ENCODE peak calls at places on chromosomes 5 and 9, in six cellular contexts. One of them, this sample, is unnamed.

GRCh38 chr9:29209748-29210276 is 1636.5 kb upstream of the C9orf72 start:
- DNase-seq in tibial artery: no peak
- DNase-seq in NCI-H187: no peak
- DNase-seq in mesendoderm: no peak
- DNase-seq in NCI-H748 treated with DMSO at 0.1 percent for 48 hours: peak
- DNase-seq in choroid plexus epithelial cell: no peak
- DNase-seq in this sample: no peak

GRCh38 chr9:100437860-100438805 is 11.2 kb downstream of the MSANTD3 start:
- DNase-seq in choroid plexus epithelial cell: peak
- DNase-seq in NCI-H748 treated with DMSO at 0.1 percent for 48 hours: peak
- DNase-seq in NCI-H187: peak
- DNase-seq in tibial artery: peak
- DNase-seq in mesendoderm: peak
- DNase-seq in this sample: peak

GRCh38 chr9:22098636-22099332 is 89.7 kb upstream of the CDKN2B start:
- DNase-seq in NCI-H187: no peak
- DNase-seq in NCI-H748 treated with DMSO at 0.1 percent for 48 hours: no peak
- DNase-seq in tibial artery: no peak
- DNase-seq in mesendoderm: no peak
- DNase-seq in choroid plexus epithelial cell: peak
- DNase-seq in this sample: no peak

GRCh38 chr5:62206150-62206829 is 99.7 kb upstream of the KIF2A start:
- DNase-seq in NCI-H748 treated with DMSO at 0.1 percent for 48 hours: no peak
- DNase-seq in NCI-H187: no peak
- DNase-seq in tibial artery: no peak
- DNase-seq in choroid plexus epithelial cell: peak
- DNase-seq in mesendoderm: peak
- DNase-seq in this sample: no peak

GRCh38 chr5:98433022-98433421 is 340.4 kb upstream of the RGMB start:
- DNase-seq in choroid plexus epithelial cell: no peak
- DNase-seq in mesendoderm: no peak
- DNase-seq in NCI-H187: no peak
- DNase-seq in NCI-H748 treated with DMSO at 0.1 percent for 48 hours: no peak
- DNase-seq in tibial artery: no peak
- DNase-seq in this sample: no peak

GRCh38 chr9:91445135-91445534 is 21.5 kb upstream of the NFIL3 start:
- DNase-seq in tibial artery: no peak
- DNase-seq in NCI-H187: no peak
- DNase-seq in mesendoderm: no peak
- DNase-seq in choroid plexus epithelial cell: no peak
- DNase-seq in NCI-H748 treated with DMSO at 0.1 percent for 48 hours: no peak
- DNase-seq in this sample: no peak

GRCh38 chr5:69004127-69004526 is 89.7 kb upstream of the SLC30A5 start:
- DNase-seq in NCI-H748 treated with DMSO at 0.1 percent for 48 hours: no peak
- DNase-seq in choroid plexus epithelial cell: no peak
- DNase-seq in NCI-H187: no peak
- DNase-seq in tibial artery: no peak
- DNase-seq in mesendoderm: no peak
- DNase-seq in this sample: no peak

GRCh38 chr9:27572918-27573698 is at the start of gene C9orf72:
- DNase-seq in NCI-H748 treated with DMSO at 0.1 percent for 48 hours: no peak
- DNase-seq in tibial artery: peak
- DNase-seq in choroid plexus epithelial cell: no peak
- DNase-seq in mesendoderm: peak
- DNase-seq in NCI-H187: peak
- DNase-seq in this sample: peak

GRCh38 chr5:164335837-164336236 is 830.4 kb downstream of the MAT2B start:
- DNase-seq in NCI-H187: no peak
- DNase-seq in NCI-H748 treated with DMSO at 0.1 percent for 48 hours: no peak
- DNase-seq in choroid plexus epithelial cell: peak
- DNase-seq in tibial artery: no peak
- DNase-seq in mesendoderm: peak
- DNase-seq in this sample: no peak

GRCh38 chr9:5608298-5609254 is 20.3 kb upstream of the RIC1 start:
- DNase-seq in mesendoderm: peak
- DNase-seq in tibial artery: no peak
- DNase-seq in choroid plexus epithelial cell: peak
- DNase-seq in NCI-H748 treated with DMSO at 0.1 percent for 48 hours: no peak
- DNase-seq in NCI-H187: no peak
- DNase-seq in this sample: no peak

GRCh38 chr5:76145945-76146344 is 62.8 kb downstream of the SV2C start:
- DNase-seq in mesendoderm: peak
- DNase-seq in tibial artery: no peak
- DNase-seq in NCI-H748 treated with DMSO at 0.1 percent for 48 hours: no peak
- DNase-seq in choroid plexus epithelial cell: peak
- DNase-seq in NCI-H187: no peak
- DNase-seq in this sample: no peak

GRCh38 chr5:90954951-90955635 is 396.5 kb downstream of the ADGRV1 start:
- DNase-seq in NCI-H187: no peak
- DNase-seq in NCI-H748 treated with DMSO at 0.1 percent for 48 hours: no peak
- DNase-seq in mesendoderm: no peak
- DNase-seq in tibial artery: no peak
- DNase-seq in choroid plexus epithelial cell: peak
- DNase-seq in this sample: no peak

GRCh38 chr5:42217791-42218190 is 205.4 kb upstream of the GHR start:
- DNase-seq in NCI-H748 treated with DMSO at 0.1 percent for 48 hours: no peak
- DNase-seq in NCI-H187: no peak
- DNase-seq in mesendoderm: no peak
- DNase-seq in choroid plexus epithelial cell: no peak
- DNase-seq in tibial artery: no peak
- DNase-seq in this sample: no peak

GRCh38 chr5:126516133-126516532 is 78.9 kb downstream of the ALDH7A1 start:
- DNase-seq in tibial artery: no peak
- DNase-seq in NCI-H187: peak
- DNase-seq in choroid plexus epithelial cell: peak
- DNase-seq in NCI-H748 treated with DMSO at 0.1 percent for 48 hours: peak
- DNase-seq in mesendoderm: no peak
- DNase-seq in this sample: no peak

GRCh38 chr5:69265931-69266330 is 31.2 kb downstream of the CDK7 start:
- DNase-seq in choroid plexus epithelial cell: peak
- DNase-seq in tibial artery: no peak
- DNase-seq in NCI-H187: no peak
- DNase-seq in NCI-H748 treated with DMSO at 0.1 percent for 48 hours: no peak
- DNase-seq in mesendoderm: peak
- DNase-seq in this sample: no peak

GRCh38 chr5:37721447-37721871 is 118.4 kb downstream of the GDNF start:
- DNase-seq in mesendoderm: no peak
- DNase-seq in tibial artery: no peak
- DNase-seq in NCI-H748 treated with DMSO at 0.1 percent for 48 hours: no peak
- DNase-seq in NCI-H187: no peak
- DNase-seq in choroid plexus epithelial cell: peak
- DNase-seq in this sample: no peak

GRCh38 chr5:179893958-179894895 is 13.5 kb downstream of the TBC1D9B start:
- DNase-seq in NCI-H748 treated with DMSO at 0.1 percent for 48 hours: no peak
- DNase-seq in tibial artery: no peak
- DNase-seq in NCI-H187: no peak
- DNase-seq in choroid plexus epithelial cell: no peak
- DNase-seq in mesendoderm: no peak
- DNase-seq in this sample: no peak

GRCh38 chr9:14813336-14814020 is 90.9 kb upstream of the CER1 start:
- DNase-seq in NCI-H748 treated with DMSO at 0.1 percent for 48 hours: no peak
- DNase-seq in choroid plexus epithelial cell: peak
- DNase-seq in tibial artery: no peak
- DNase-seq in mesendoderm: no peak
- DNase-seq in NCI-H187: no peak
- DNase-seq in this sample: no peak

GRCh38 chr9:88658311-88658822 is 123.4 kb downstream of the NXNL2 start:
- DNase-seq in tibial artery: peak
- DNase-seq in mesendoderm: no peak
- DNase-seq in NCI-H748 treated with DMSO at 0.1 percent for 48 hours: no peak
- DNase-seq in NCI-H187: no peak
- DNase-seq in choroid plexus epithelial cell: peak
- DNase-seq in this sample: no peak

GRCh38 chr9:36292641-36293040 is 34.4 kb upstream of the GNE start:
- DNase-seq in tibial artery: no peak
- DNase-seq in mesendoderm: peak
- DNase-seq in NCI-H187: no peak
- DNase-seq in NCI-H748 treated with DMSO at 0.1 percent for 48 hours: no peak
- DNase-seq in choroid plexus epithelial cell: no peak
- DNase-seq in this sample: no peak

This sample was measured in ascending aorta.